ENCODE peak calls at places on chromosome 20, in five cellular contexts. L is LHCN-M2; P is K562; U is effector CD4-positive, alpha-beta T cell; Y is tibial nerve. G is an unnamed sample.

GRCh38 chr20:24063100-24063499 is 74.5 kb upstream of the GGTLC1 start:
- DNase-seq in U (no peak), L (no peak), Y (no peak), P (no peak), G (no peak)

GRCh38 chr20:48740269-48740603 is 87.6 kb downstream of the PREX1 start:
- DNase-seq in L (no peak), Y (no peak), P (no peak), U (no peak), G (no peak)

GRCh38 chr20:11919046-11919445 is 1.4 kb downstream of the BTBD3 start:
- DNase-seq in U (no peak), Y (no peak), L (peak), P (no peak), G (no peak)

GRCh38 chr20:33005132-33005566 is 916 bp upstream of the SUN5 start:
- DNase-seq in L (no peak), P (peak), U (no peak), Y (no peak), G (no peak)

GRCh38 chr20:45020236-45020886 is 54.0 kb downstream of the STK4 start:
- DNase-seq in L (peak), U (no peak), Y (no peak), P (no peak), G (no peak)

GRCh38 chr20:10619427-10619826 is 54.4 kb downstream of the JAG1 start:
- DNase-seq in P (no peak), U (no peak), L (peak), Y (no peak), G (no peak)

GRCh38 chr20:5569021-5569420 is 181.2 kb upstream of the SHLD1 start:
- DNase-seq in L (peak), Y (peak), P (peak), U (peak), G (peak)

GRCh38 chr20:47351643-47352331 is 4.7 kb downstream of the ZMYND8 start:
- DNase-seq in U (no peak), L (no peak), Y (no peak), P (no peak), G (no peak)

GRCh38 chr20:58702859-58703648 is 10.5 kb downstream of the NPEPL1 start:
- DNase-seq in L (no peak), U (no peak), P (no peak), Y (no peak), G (no peak)

G was measured in T follicular helper cell.